ENCODE peak calls at places on chromosomes 6 and 20, in ten cellular contexts. One of them, this sample, is unnamed.

GRCh38 chr6:25278557-25278913 is 639 bp upstream of the CARMIL1 start:
- DNase-seq in progenitor cell of endocrine pancreas: no peak
- DNase-seq in cardiac fibroblast: no peak
- DNase-seq in stimulated activated CD4-positive, alpha-beta T cell treated with anti-CD3 and anti-CD28 coated beads, Interleukin-4, amount 100 ng/mL, for 48 hours: no peak
- DNase-seq in AG10803: no peak
- DNase-seq in activated T-helper 9 cell treated with anti-CD3 and anti-CD28 coated beads, Interleukin-2, amount 50 U/mL, for 16 hours: no peak
- DNase-seq in NCI-H187: no peak
- DNase-seq in T-cell: no peak
- DNase-seq in iPS-NIHi11: peak
- DNase-seq in GM10248: no peak
- DNase-seq in this sample: no peak

GRCh38 chr6:115131709-115132490 is 789.1 kb upstream of the HS3ST5 start:
- DNase-seq in progenitor cell of endocrine pancreas: no peak
- DNase-seq in cardiac fibroblast: no peak
- DNase-seq in stimulated activated CD4-positive, alpha-beta T cell treated with anti-CD3 and anti-CD28 coated beads, Interleukin-4, amount 100 ng/mL, for 48 hours: no peak
- DNase-seq in AG10803: no peak
- DNase-seq in activated T-helper 9 cell treated with anti-CD3 and anti-CD28 coated beads, Interleukin-2, amount 50 U/mL, for 16 hours: no peak
- DNase-seq in NCI-H187: no peak
- DNase-seq in T-cell: no peak
- DNase-seq in iPS-NIHi11: no peak
- DNase-seq in GM10248: no peak
- DNase-seq in this sample: no peak

GRCh38 chr6:105545947-105546710 is 143.2 kb upstream of the PREP start:
- DNase-seq in progenitor cell of endocrine pancreas: no peak
- DNase-seq in cardiac fibroblast: peak
- DNase-seq in stimulated activated CD4-positive, alpha-beta T cell treated with anti-CD3 and anti-CD28 coated beads, Interleukin-4, amount 100 ng/mL, for 48 hours: no peak
- DNase-seq in AG10803: peak
- DNase-seq in activated T-helper 9 cell treated with anti-CD3 and anti-CD28 coated beads, Interleukin-2, amount 50 U/mL, for 16 hours: no peak
- DNase-seq in NCI-H187: no peak
- DNase-seq in T-cell: no peak
- DNase-seq in iPS-NIHi11: no peak
- DNase-seq in GM10248: no peak
- DNase-seq in this sample: no peak

GRCh38 chr20:40582531-40582930 is 106.5 kb downstream of the MAFB start:
- DNase-seq in progenitor cell of endocrine pancreas: no peak
- DNase-seq in cardiac fibroblast: no peak
- DNase-seq in stimulated activated CD4-positive, alpha-beta T cell treated with anti-CD3 and anti-CD28 coated beads, Interleukin-4, amount 100 ng/mL, for 48 hours: no peak
- DNase-seq in AG10803: no peak
- DNase-seq in activated T-helper 9 cell treated with anti-CD3 and anti-CD28 coated beads, Interleukin-2, amount 50 U/mL, for 16 hours: no peak
- DNase-seq in NCI-H187: no peak
- DNase-seq in T-cell: no peak
- DNase-seq in iPS-NIHi11: no peak
- DNase-seq in GM10248: no peak
- DNase-seq in this sample: no peak

GRCh38 chr6:56849876-56850275 is 105.0 kb upstream of the BEND6 start:
- DNase-seq in progenitor cell of endocrine pancreas: no peak
- DNase-seq in cardiac fibroblast: peak
- DNase-seq in stimulated activated CD4-positive, alpha-beta T cell treated with anti-CD3 and anti-CD28 coated beads, Interleukin-4, amount 100 ng/mL, for 48 hours: no peak
- DNase-seq in AG10803: peak
- DNase-seq in activated T-helper 9 cell treated with anti-CD3 and anti-CD28 coated beads, Interleukin-2, amount 50 U/mL, for 16 hours: no peak
- DNase-seq in NCI-H187: no peak
- DNase-seq in T-cell: no peak
- DNase-seq in iPS-NIHi11: peak
- DNase-seq in GM10248: no peak
- DNase-seq in this sample: no peak

GRCh38 chr6:109381007-109381746 is 1.1 kb downstream of the CD164 start:
- DNase-seq in progenitor cell of endocrine pancreas: no peak
- DNase-seq in cardiac fibroblast: no peak
- DNase-seq in stimulated activated CD4-positive, alpha-beta T cell treated with anti-CD3 and anti-CD28 coated beads, Interleukin-4, amount 100 ng/mL, for 48 hours: no peak
- DNase-seq in AG10803: peak
- DNase-seq in activated T-helper 9 cell treated with anti-CD3 and anti-CD28 coated beads, Interleukin-2, amount 50 U/mL, for 16 hours: no peak
- DNase-seq in NCI-H187: no peak
- DNase-seq in T-cell: no peak
- DNase-seq in iPS-NIHi11: no peak
- DNase-seq in GM10248: no peak
- DNase-seq in this sample: peak

GRCh38 chr20:23143986-23144695 is 58.0 kb upstream of the CD93 start:
- DNase-seq in progenitor cell of endocrine pancreas: no peak
- DNase-seq in cardiac fibroblast: no peak
- DNase-seq in stimulated activated CD4-positive, alpha-beta T cell treated with anti-CD3 and anti-CD28 coated beads, Interleukin-4, amount 100 ng/mL, for 48 hours: no peak
- DNase-seq in AG10803: no peak
- DNase-seq in activated T-helper 9 cell treated with anti-CD3 and anti-CD28 coated beads, Interleukin-2, amount 50 U/mL, for 16 hours: no peak
- DNase-seq in NCI-H187: no peak
- DNase-seq in T-cell: no peak
- DNase-seq in iPS-NIHi11: no peak
- DNase-seq in GM10248: no peak
- DNase-seq in this sample: no peak

GRCh38 chr6:3722785-3723184 is 28.7 kb downstream of the PXDC1 start:
- DNase-seq in progenitor cell of endocrine pancreas: no peak
- DNase-seq in cardiac fibroblast: no peak
- DNase-seq in stimulated activated CD4-positive, alpha-beta T cell treated with anti-CD3 and anti-CD28 coated beads, Interleukin-4, amount 100 ng/mL, for 48 hours: no peak
- DNase-seq in AG10803: no peak
- DNase-seq in activated T-helper 9 cell treated with anti-CD3 and anti-CD28 coated beads, Interleukin-2, amount 50 U/mL, for 16 hours: no peak
- DNase-seq in NCI-H187: no peak
- DNase-seq in T-cell: no peak
- DNase-seq in iPS-NIHi11: no peak
- DNase-seq in GM10248: no peak
- DNase-seq in this sample: no peak

GRCh38 chr20:8082025-8082424 is 50.0 kb upstream of the PLCB1 start:
- DNase-seq in progenitor cell of endocrine pancreas: no peak
- DNase-seq in cardiac fibroblast: peak
- DNase-seq in stimulated activated CD4-positive, alpha-beta T cell treated with anti-CD3 and anti-CD28 coated beads, Interleukin-4, amount 100 ng/mL, for 48 hours: no peak
- DNase-seq in AG10803: peak
- DNase-seq in activated T-helper 9 cell treated with anti-CD3 and anti-CD28 coated beads, Interleukin-2, amount 50 U/mL, for 16 hours: no peak
- DNase-seq in NCI-H187: no peak
- DNase-seq in T-cell: no peak
- DNase-seq in iPS-NIHi11: peak
- DNase-seq in GM10248: no peak
- DNase-seq in this sample: no peak

GRCh38 chr6:108635505-108636226 is 74.9 kb downstream of the FOXO3 start:
- DNase-seq in progenitor cell of endocrine pancreas: no peak
- DNase-seq in cardiac fibroblast: no peak
- DNase-seq in stimulated activated CD4-positive, alpha-beta T cell treated with anti-CD3 and anti-CD28 coated beads, Interleukin-4, amount 100 ng/mL, for 48 hours: peak
- DNase-seq in AG10803: no peak
- DNase-seq in activated T-helper 9 cell treated with anti-CD3 and anti-CD28 coated beads, Interleukin-2, amount 50 U/mL, for 16 hours: no peak
- DNase-seq in NCI-H187: no peak
- DNase-seq in T-cell: peak
- DNase-seq in iPS-NIHi11: no peak
- DNase-seq in GM10248: no peak
- DNase-seq in this sample: no peak